ENCODE peak calls at places on chromosomes 7 and 10, in six cellular contexts. Y is activated naive CD4-positive, alpha-beta T cell; A is fibroblast of lung; O is colonic mucosa; B is SJCRH30; L is GM03348. P is an unnamed sample.

GRCh38 chr7:40572810-40573470 is 438.1 kb downstream of the SUGCT start:
- DNase-seq in Y (no peak), A (peak; percentile 77), O (no peak), B (peak; percentile 59), L (no peak), P (no peak)

GRCh38 chr10:81696609-81697388 is 178.2 kb upstream of the NRG3 start:
- DNase-seq in Y (no peak), A (no peak), O (no peak), B (peak; percentile 32), L (no peak), P (no peak)

GRCh38 chr7:114957434-114957833 is 35.5 kb downstream of the MDFIC start:
- DNase-seq in Y (no peak), A (no peak), O (no peak), B (no peak), L (no peak), P (no peak)

GRCh38 chr10:86753638-86754434 is 2.6 kb upstream of the BMPR1A start:
- DNase-seq in Y (no peak), A (no peak), O (no peak), B (no peak), L (no peak), P (no peak)

GRCh38 chr7:106895246-106895864 is 30.3 kb downstream of the PIK3CG start:
- DNase-seq in Y (no peak), A (no peak), O (peak; percentile 17), B (no peak), L (no peak), P (no peak)

GRCh38 chr7:142815099-142815498 is 39.8 kb upstream of the EPHB6 start:
- DNase-seq in Y (no peak), A (no peak), O (no peak), B (no peak), L (no peak), P (no peak)

GRCh38 chr7:45573636-45574470 is at the start of gene ADCY1:
- DNase-seq in Y (no peak), A (no peak), O (no peak), B (no peak), L (peak; percentile 66), P (peak; percentile 51)

GRCh38 chr10:33155720-33156638 is 178.5 kb downstream of the NRP1 start:
- DNase-seq in Y (no peak), A (peak; percentile 74), O (no peak), B (peak; percentile 20), L (peak; percentile 61), P (no peak)

GRCh38 chr10:369441-370221 is 234.4 kb downstream of the ZMYND11 start:
- DNase-seq in Y (no peak), A (peak; percentile 97), O (no peak), B (no peak), L (peak; percentile 93), P (no peak)

GRCh38 chr10:86401588-86402282 is 35.1 kb upstream of the GRID1 start:
- DNase-seq in Y (no peak), A (no peak), O (no peak), B (no peak), L (no peak), P (no peak)